ENCODE peak calls at places on chromosomes 6 and 20, in four cellular contexts. Q, H, Y and W are unnamed samples.
A peak's percentile ranks its signal among the peaks of the same experiment; 100 is the strongest.

GRCh38 chr20:62768815-62769287 is 27.4 kb upstream of the MRGBP start:
- DNase-seq in Y (no peak), H (no peak), Q (no peak), W (no peak)

GRCh38 chr6:15461127-15461944 is 201.5 kb downstream of the DTNBP1 start:
- DNase-seq in H (no peak), Y (no peak), Q (no peak), W (no peak)

GRCh38 chr6:36914227-36914794 is 28.6 kb downstream of the C6orf89 start:
- DNase-seq in Y (peak; percentile 24), Q (no peak), H (no peak), W (no peak)

GRCh38 chr6:47567586-47567985 is 90.0 kb downstream of the CD2AP start:
- DNase-seq in Q (no peak), H (no peak), Y (no peak), W (no peak)

GRCh38 chr20:20391115-20391514 is 23.2 kb downstream of the INSM1 start:
- DNase-seq in H (no peak), Y (no peak), Q (no peak), W (no peak)

GRCh38 chr6:16964553-16965499 is 137.0 kb upstream of the STMND1 start:
- DNase-seq in Y (peak; percentile 57), H (peak; percentile 87), Q (peak; percentile 50), W (peak; percentile 37)

GRCh38 chr6:50905297-50905696 is 86.6 kb downstream of the TFAP2B start:
- DNase-seq in H (no peak), Q (no peak), Y (no peak), W (peak; percentile 22)

GRCh38 chr6:142303191-142303564 is 1.4 kb downstream of the ADGRG6 start:
- DNase-seq in Y (no peak), H (no peak), Q (no peak), W (no peak)

GRCh38 chr6:156883497-156884252 is 106.5 kb downstream of the ARID1B start:
- DNase-seq in Q (peak; percentile 65), Y (no peak), H (no peak), W (peak; percentile 36)

GRCh38 chr6:52020961-52021570 is 66.3 kb downstream of the PKHD1 start:
- DNase-seq in Y (no peak), Q (peak; percentile 16), H (no peak), W (no peak)

GRCh38 chr20:62646851-62647520 is 4.7 kb downstream of the SLCO4A1 start:
- DNase-seq in Q (no peak), Y (no peak), H (no peak), W (no peak)

GRCh38 chr20:46430921-46431712 is 24.7 kb upstream of the ELMO2 start:
- DNase-seq in H (no peak), Q (no peak), Y (no peak), W (no peak)

GRCh38 chr6:32972353-32973143 is 4.2 kb downstream of the BRD2 start:
- DNase-seq in Y (peak; percentile 58), H (peak; percentile 78), Q (no peak), W (peak; percentile 73)

GRCh38 chr6:113909224-113909856 is 52.2 kb downstream of the MARCKS start:
- DNase-seq in H (no peak), Y (no peak), Q (peak; percentile 66), W (peak; percentile 34)

GRCh38 chr6:31610891-31611425 is 4.1 kb upstream of the AIF1 start:
- DNase-seq in Y (no peak), H (no peak), Q (no peak), W (no peak)

GRCh38 chr6:72374864-72375263 is 247.0 kb upstream of the KCNQ5 start:
- DNase-seq in Q (no peak), H (no peak), Y (no peak), W (peak; percentile 12)

GRCh38 chr6:162203287-162203686 is 524.3 kb downstream of the PRKN start:
- DNase-seq in Q (no peak), H (no peak), Y (no peak), W (no peak)

GRCh38 chr6:34692280-34692679 is 4.3 kb downstream of the ILRUN start:
- DNase-seq in H (no peak), Y (no peak), Q (no peak), W (no peak)

GRCh38 chr6:156949376-156949775 is 172.2 kb downstream of the ARID1B start:
- DNase-seq in Y (no peak), H (no peak), Q (no peak), W (no peak)

GRCh38 chr6:164144316-164144715 is 729.8 kb downstream of the QKI start:
- DNase-seq in Q (no peak), H (no peak), Y (no peak), W (no peak)

GRCh38 chr20:24658920-24659660 is 189.7 kb downstream of the SYNDIG1 start:
- DNase-seq in H (no peak), Q (no peak), Y (no peak), W (no peak)

GRCh38 chr6:6678811-6679210 is 90.3 kb downstream of the LY86 start:
- DNase-seq in Y (no peak), Q (no peak), H (no peak), W (no peak)

GRCh38 chr6:5746392-5747140 is 260.2 kb downstream of the NRN1 start:
- DNase-seq in H (no peak), Y (no peak), Q (peak; percentile 26), W (no peak)

GRCh38 chr6:136831873-136832562 is 9.6 kb downstream of the PEX7 start:
- DNase-seq in H (no peak), Y (no peak), Q (no peak), W (no peak)

GRCh38 chr6:75572072-75572471 is 29.6 kb upstream of the SENP6 start:
- DNase-seq in Q (no peak), H (no peak), Y (no peak), W (no peak)

GRCh38 chr6:136761227-136761922 is 30.9 kb downstream of the MAP3K5 start:
- DNase-seq in H (no peak), Y (no peak), Q (no peak), W (no peak)

GRCh38 chr20:9590189-9590588 is 75.8 kb downstream of the LAMP5 start:
- DNase-seq in Y (no peak), H (no peak), Q (peak; percentile 56), W (no peak)

GRCh38 chr6:20217900-20218299 is 5.6 kb upstream of the MBOAT1 start:
- DNase-seq in Y (no peak), H (no peak), Q (no peak), W (no peak)

GRCh38 chr20:33995053-33995816 is 1.5 kb downstream of the RALY start:
- DNase-seq in Y (no peak), Q (no peak), H (no peak), W (no peak)

GRCh38 chr20:33242319-33243100 is 6.7 kb downstream of the BPIFA1 start:
- DNase-seq in Q (no peak), H (no peak), Y (no peak), W (no peak)

GRCh38 chr6:169897601-169898358 is 146.4 kb downstream of the ERMARD start:
- DNase-seq in H (no peak), Y (no peak), Q (no peak), W (no peak)

GRCh38 chr6:126180585-126180984 is 159.3 kb upstream of the CENPW start:
- DNase-seq in Q (no peak), Y (no peak), H (no peak), W (no peak)

GRCh38 chr20:10565191-10565921 is 108.4 kb downstream of the JAG1 start:
- DNase-seq in H (no peak), Y (no peak), Q (no peak), W (no peak)

GRCh38 chr6:76697585-76697984 is 625.1 kb upstream of the IMPG1 start:
- DNase-seq in H (no peak), Y (no peak), Q (no peak), W (no peak)